ENCODE peak calls at places on chromosomes 4 and X, in ten cellular contexts. J, Z, C, T, L, A, U, R, Y and B are unnamed samples. For H3K4me1, the result is how much of the 10 kb centered on the place peaks cover.

GRCh38 chr4:31803511-31804195 is 1083.5 kb downstream of the PCDH7 start:
- DNase-seq in L (no peak), Z (no peak), R (no peak), A (no peak), U (no peak), J (peak), C (no peak), Y (no peak), T (no peak), B (no peak)

GRCh38 chr4:7422898-7423180 is 11.9 kb downstream of the PSAPL1 start:
- DNase-seq in U (no peak), A (no peak), Z (no peak), R (no peak), T (no peak), J (no peak), Y (no peak), C (no peak), L (no peak), B (no peak)

GRCh38 chr4:1233641-1234277 is 15.2 kb downstream of the CTBP1 start:
- DNase-seq in J (peak), C (peak), L (no peak), Z (peak), T (no peak), A (peak), R (no peak), U (peak), Y (no peak), B (no peak)

GRCh38 chrX:117771384-117771783 is 345.2 kb downstream of the KLHL13 start:
- DNase-seq in U (no peak), L (no peak), A (no peak), R (no peak), T (no peak), C (no peak), Z (no peak), J (no peak), Y (no peak), B (no peak)

GRCh38 chr4:3408793-3409330 is 32.9 kb upstream of the HGFAC start:
- DNase-seq in Z (no peak), Y (no peak), A (peak), R (no peak), L (no peak), C (no peak), T (peak), J (no peak), U (no peak), B (peak)

GRCh38 chr4:182510836-182511235 is 267.6 kb downstream of the TENM3 start:
- DNase-seq in A (no peak), L (no peak), U (no peak), J (no peak), C (no peak), T (no peak), R (no peak), Y (no peak), Z (no peak), B (no peak)

GRCh38 chr4:145492376-145492775 is 10.7 kb downstream of the SMAD1 start:
- DNase-seq in Z (no peak), L (no peak), A (no peak), Y (no peak), R (no peak), T (no peak), C (no peak), J (no peak), U (no peak), B (no peak)

GRCh38 chr4:88893961-88894360 is 163.0 kb downstream of the FAM13A start:
- DNase-seq in J (no peak), R (no peak), A (no peak), L (no peak), C (peak), Z (peak), Y (no peak), U (no peak), T (no peak), B (no peak)

GRCh38 chrX:12950851-12951589 is 23.9 kb upstream of the TMSB4X start:
- DNase-seq in J (peak), T (no peak), Z (peak), R (no peak), C (no peak), U (no peak), L (peak), A (no peak), Y (no peak), B (peak)

GRCh38 chr4:37644962-37645361 is 41.2 kb downstream of the RELL1 start:
- DNase-seq in L (peak), R (no peak), C (peak), Z (no peak), U (no peak), T (no peak), J (peak), A (no peak), Y (no peak), B (no peak)

GRCh38 chrX:104660092-104660491 is 94.1 kb downstream of the IL1RAPL2 start:
- DNase-seq in J (no peak), A (no peak), T (no peak), L (no peak), Y (no peak), R (no peak), C (no peak), Z (no peak), U (no peak), B (no peak)

GRCh38 chr4:100986360-100986868 is 360.9 kb downstream of the PPP3CA start:
- DNase-seq in T (no peak), Z (no peak), Y (no peak), J (no peak), C (no peak), R (peak), A (no peak), U (no peak), L (no peak), B (no peak)

GRCh38 chrX:13078739-13079444 is 34.5 kb upstream of the FAM9C start:
- DNase-seq in T (peak), J (peak), A (peak), R (no peak), Z (peak), U (peak), C (peak), Y (no peak), L (no peak), B (no peak)

GRCh38 chrX:44223150-44223549 is 120.3 kb downstream of the EFHC2 start:
- DNase-seq in C (peak), L (no peak), T (no peak), A (no peak), R (no peak), Y (no peak), J (peak), Z (peak), U (no peak), B (no peak)

GRCh38 chr4:138522366-138522765 is 280.2 kb upstream of the SLC7A11 start:
- DNase-seq in Z (peak), U (no peak), L (peak), A (no peak), R (no peak), Y (no peak), C (peak), J (peak), T (no peak), B (peak)

GRCh38 chr4:176758731-176759130 is 34.0 kb downstream of the VEGFC start:
- DNase-seq in Z (peak), Y (no peak), A (no peak), J (no peak), C (no peak), U (no peak), R (no peak), T (no peak), L (no peak), B (no peak)

GRCh38 chrX:118637997-118638396 is 89.4 kb upstream of the IL13RA1 start:
- DNase-seq in J (peak), U (no peak), L (peak), C (peak), T (no peak), Z (peak), R (no peak), Y (no peak), A (no peak), B (peak)

GRCh38 chr4:122930877-122931276 is 8.5 kb upstream of the NUDT6 start:
- DNase-seq in U (no peak), L (no peak), Z (peak), C (peak), J (peak), Y (no peak), A (no peak), R (no peak), T (no peak), B (peak)

GRCh38 chrX:153866302-153867019 is 19.5 kb downstream of the L1CAM start:
- DNase-seq in U (no peak), Z (no peak), T (no peak), R (no peak), J (no peak), A (no peak), Y (no peak), C (no peak), L (no peak), B (no peak)

GRCh38 chrX:109839694-109840358 is 106.8 kb upstream of the ACSL4 start:
- DNase-seq in C (no peak), L (peak), U (peak), R (no peak), Y (no peak), T (peak), J (peak), Z (peak), A (no peak), B (peak)

GRCh38 chrX:66163849-66164401 is at the start of gene HEPH:
- DNase-seq in J (peak), L (no peak), R (peak), T (no peak), Z (peak), Y (no peak), A (peak), U (no peak), C (peak), B (no peak)

GRCh38 chrX:134634691-134635090 is 23.6 kb downstream of the PLAC1 start:
- DNase-seq in Z (peak), U (no peak), R (no peak), J (peak), A (no peak), L (no peak), T (no peak), C (peak), Y (no peak), B (peak)

GRCh38 chr4:83561381-83561780 is 25.5 kb downstream of the GPAT3 start:
- DNase-seq in R (no peak), J (peak), C (peak), T (peak), L (peak), U (no peak), A (no peak), Y (peak), Z (peak), B (no peak)

GRCh38 chrX:50049228-50049627 is 126.8 kb downstream of the CLCN5 start:
- DNase-seq in Y (no peak), R (no peak), T (no peak), C (no peak), L (no peak), A (no peak), J (no peak), U (no peak), Z (no peak), B (no peak)

GRCh38 chrX:65196758-65197371 is 220.6 kb upstream of the ZC4H2 start:
- DNase-seq in T (no peak), R (peak), U (no peak), C (no peak), Y (no peak), Z (peak), L (peak), J (no peak), A (no peak), B (no peak)

GRCh38 chr4:47372561-47372960 is 90.9 kb downstream of the COMMD8 start:
- DNase-seq in U (no peak), J (no peak), T (no peak), L (no peak), A (no peak), C (peak), Z (no peak), Y (no peak), R (no peak), B (no peak)

GRCh38 chr4:100095729-100096595 is 94.3 kb downstream of the DDIT4L start:
- DNase-seq in A (peak), Y (peak), L (peak), T (peak), C (peak), Z (peak), R (peak), J (peak), U (peak), B (peak)

GRCh38 chr4:177322156-177322685 is 12.5 kb downstream of the NEIL3 start:
- DNase-seq in J (peak), U (no peak), T (no peak), A (no peak), C (peak), Y (no peak), Z (no peak), L (no peak), R (no peak), B (no peak)

GRCh38 chrX:134636859-134637258 is 21.4 kb downstream of the PLAC1 start:
- DNase-seq in U (no peak), R (no peak), Z (peak), C (peak), L (no peak), Y (no peak), A (no peak), T (no peak), J (no peak), B (peak)

GRCh38 chr4:152374606-152375285 is 161.1 kb downstream of the FBXW7 start:
- DNase-seq in Z (peak), A (no peak), Y (no peak), R (no peak), C (peak), J (no peak), L (no peak), U (no peak), T (no peak), B (no peak)

GRCh38 chrX:37863728-37864127 is 16.4 kb upstream of the DYNLT3 start:
- DNase-seq in T (no peak), J (no peak), L (no peak), R (no peak), A (no peak), C (no peak), Z (no peak), U (no peak), Y (no peak), B (no peak)

DNA sequence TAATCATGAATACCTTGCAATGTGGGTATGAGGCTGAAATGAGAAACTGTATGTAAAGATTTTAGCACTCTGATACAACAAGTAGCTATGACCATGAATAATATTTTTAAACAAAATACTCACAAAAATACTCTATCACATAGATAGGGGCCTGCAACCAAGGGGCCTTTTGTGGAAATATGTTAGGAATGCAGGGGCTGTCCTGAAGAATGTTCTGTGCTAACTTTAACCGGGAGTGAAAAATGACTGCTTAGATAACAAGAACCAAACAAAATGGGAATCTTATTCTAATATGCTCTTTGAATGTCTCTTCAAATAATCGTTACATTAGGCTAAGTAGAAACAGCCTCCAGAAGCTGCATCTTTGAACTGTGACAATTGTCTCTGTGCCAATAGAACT is 37.9 kb upstream of the GYPA start:
- DNase-seq in Z (no peak), J (peak), R (no peak), A (no peak), L (no peak), T (no peak), U (no peak), Y (no peak), C (no peak), B (no peak)
- H3K4me1 ChIP-seq in Z (under half), J (under half), R (under half), A (under half), L (under half), T (under half), U (under half), Y (under half), C (under half), B (under half)

GRCh38 chr4:184351560-184352451 is 122.5 kb downstream of the IRF2 start:
- DNase-seq in T (no peak), Z (no peak), L (no peak), A (no peak), Y (no peak), R (no peak), C (no peak), J (no peak), U (no peak), B (no peak)

GRCh38 chr4:184355111-184355604 is 119.2 kb downstream of the IRF2 start:
- DNase-seq in T (peak), R (no peak), L (peak), C (peak), J (peak), Y (peak), U (no peak), Z (peak), A (peak), B (peak)

GRCh38 chr4:184350213-184350817 is 124.0 kb downstream of the IRF2 start:
- DNase-seq in R (no peak), T (no peak), Y (no peak), A (no peak), C (no peak), U (no peak), L (no peak), Z (no peak), J (no peak), B (no peak)

GRCh38 chr4:184350964-184351363 is 123.4 kb downstream of the IRF2 start:
- DNase-seq in T (no peak), A (no peak), C (no peak), Y (no peak), J (no peak), L (no peak), R (no peak), Z (no peak), U (no peak), B (no peak)

GRCh38 chr4:184352891-184353290 is 121.5 kb downstream of the IRF2 start:
- DNase-seq in U (no peak), J (no peak), Y (no peak), T (no peak), C (no peak), A (no peak), Z (no peak), L (no peak), R (no peak), B (no peak)
- H3K4me3 ChIP-seq in U (no peak), J (no peak), Y (no peak), T (no peak), C (no peak), A (no peak), Z (no peak), L (no peak), R (no peak), B (no peak)

GRCh38 chrX:40166582-40166981 is 68.8 kb upstream of the BCOR start:
- DNase-seq in T (peak), Z (peak), C (peak), J (no peak), U (no peak), R (no peak), Y (no peak), L (no peak), A (peak), B (peak)

GRCh38 chrX:40164751-40165150 is 67.0 kb upstream of the BCOR start:
- DNase-seq in J (no peak), T (no peak), C (no peak), Z (no peak), A (no peak), L (no peak), Y (no peak), U (no peak), R (no peak), B (no peak)

GRCh38 chrX:40165861-40166260 is 68.1 kb upstream of the BCOR start:
- DNase-seq in J (no peak), Z (no peak), T (no peak), L (no peak), U (no peak), C (no peak), A (no peak), Y (no peak), R (no peak), B (no peak)

GRCh38 chrX:40167240-40168182 is 69.8 kb upstream of the BCOR start:
- DNase-seq in T (peak), L (no peak), A (peak), Z (peak), R (no peak), C (no peak), J (no peak), U (no peak), Y (no peak), B (no peak)

DNA sequence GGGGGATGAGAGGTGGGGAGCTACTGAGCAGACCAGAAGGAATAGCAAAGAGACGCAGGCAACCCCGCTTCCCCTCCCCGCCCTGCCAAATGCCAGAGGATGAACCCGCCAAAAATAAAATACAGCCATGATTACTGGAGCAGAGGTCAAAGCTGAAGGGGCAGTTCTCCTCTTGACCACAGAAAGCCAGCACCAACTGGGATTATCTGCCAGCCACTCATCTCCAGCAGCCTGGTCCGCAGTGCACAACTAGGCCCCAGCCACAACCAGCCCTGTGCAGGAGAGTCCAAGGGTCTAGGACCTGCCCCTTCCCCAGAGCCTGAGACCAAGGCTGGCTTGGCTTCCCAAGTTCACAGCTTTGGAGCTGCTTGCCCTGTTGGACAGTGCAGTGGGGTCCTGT is 67.4 kb upstream of the BCOR start:
- DNase-seq in U (no peak), C (no peak), L (no peak), A (no peak), Z (no peak), R (no peak), J (no peak), T (no peak), Y (no peak), B (no peak)
- H3K4me1 ChIP-seq in U (under half), C (under half), L (under half), A (under half), Z (under half), R (under half), J (under half), T (under half), Y (under half), B (under half)

GRCh38 chr4:41747230-41748055 is 1.1 kb downstream of the PHOX2B start:
- DNase-seq in C (no peak), U (no peak), L (no peak), J (no peak), Y (no peak), A (no peak), Z (no peak), R (peak), T (no peak), B (no peak)

GRCh38 chr4:41746025-41746439 is 2.5 kb downstream of the PHOX2B start:
- DNase-seq in R (peak), L (no peak), Z (peak), T (no peak), C (no peak), Y (no peak), A (no peak), U (no peak), J (no peak), B (no peak)

GRCh38 chr4:41744572-41745291 is 3.8 kb downstream of the PHOX2B start:
- DNase-seq in Z (no peak), L (no peak), T (no peak), R (peak), J (no peak), C (no peak), U (no peak), A (no peak), Y (no peak), B (no peak)

GRCh38 chr4:41746440-41747229 is 1.9 kb downstream of the PHOX2B start:
- DNase-seq in L (no peak), J (no peak), U (no peak), T (no peak), Y (no peak), Z (no peak), R (no peak), C (no peak), A (no peak), B (no peak)

DNA sequence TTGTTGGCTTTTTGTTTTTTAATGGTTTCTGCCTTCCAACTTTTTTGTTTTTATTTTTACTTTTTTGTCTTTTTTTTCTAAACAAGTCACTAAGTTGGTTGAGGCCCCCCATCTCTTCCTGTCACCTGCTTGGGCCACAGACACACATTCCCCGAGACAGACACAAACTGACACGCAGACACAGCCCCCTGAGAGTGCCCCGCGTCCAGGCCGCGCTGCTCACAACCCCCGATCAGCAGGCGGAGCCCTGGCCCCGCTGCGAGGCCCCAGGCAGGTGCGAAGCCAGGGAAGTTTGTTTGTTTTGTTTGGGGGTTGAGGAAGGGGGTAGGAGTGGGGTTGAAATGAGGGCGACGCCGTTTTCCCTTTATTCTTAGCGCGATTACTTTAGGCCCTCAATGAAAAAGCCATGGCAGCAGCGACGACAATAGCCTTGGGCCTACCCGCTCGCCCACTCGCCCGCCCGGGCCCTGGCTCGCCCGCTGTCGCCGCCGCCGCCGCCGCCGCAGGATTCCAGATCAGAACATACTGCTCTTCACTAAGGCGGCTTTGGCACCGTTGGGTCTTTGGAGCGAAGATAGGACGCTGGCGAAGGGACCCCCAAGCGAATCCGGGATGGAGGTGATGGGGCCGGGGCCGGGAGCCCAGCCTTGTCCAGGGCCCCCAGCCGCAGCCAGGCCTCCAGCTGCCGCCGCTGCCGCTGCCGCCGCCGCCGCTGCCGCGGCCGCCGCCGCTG is 3.1 kb downstream of the PHOX2B start:
- DNase-seq in Y (no peak), L (no peak), R (no peak), A (no peak), J (no peak), T (no peak), C (no peak), U (no peak), Z (no peak), B (no peak)
- H3K4me3 ChIP-seq in Y (no peak), L (peak), R (peak), A (no peak), J (no peak), T (no peak), C (no peak), U (no peak), Z (no peak), B (no peak)